ENCODE peak calls at places on chromosomes 7 and 10, in ten cellular contexts. T is HCEC 1CT; D is stimulated activated CD4-positive, alpha-beta T cell treated with anti-CD3 and anti-CD28 coated beads, Interleukin-2, amount 100 ng/mL, for 48 hours; L is HAP-1; F is caudate nucleus; Z is colonic mucosa; G is NCI-H748 treated with DMSO at 0.1 percent for 48 hours; H is hippocampal formation; J is Calu3; I is brain microvascular endothelial cell. W is an unnamed sample.

GRCh38 chr10:27745719-27746363 is at the start of gene MKX:
- DNase-seq in I (peak), G (no peak), T (no peak), H (no peak), L (no peak), J (peak), F (no peak), Z (peak), D (peak), W (peak)

GRCh38 chr7:121313220-121313792 is 15.5 kb upstream of the WNT16 start:
- DNase-seq in G (no peak), T (no peak), D (no peak), H (no peak), L (no peak), J (peak), Z (peak), I (no peak), F (no peak), W (no peak)

GRCh38 chr10:61628199-61628874 is 34.4 kb upstream of the CABCOCO1 start:
- DNase-seq in J (no peak), Z (no peak), I (no peak), G (no peak), F (no peak), D (no peak), T (peak), H (no peak), L (no peak), W (no peak)

GRCh38 chr10:82934429-82934828 is 1059.4 kb downstream of the NRG3 start:
- DNase-seq in G (no peak), F (no peak), I (no peak), Z (no peak), D (no peak), H (no peak), L (no peak), T (no peak), J (no peak), W (no peak)

GRCh38 chr7:157269341-157270059 is 67.3 kb upstream of the DNAJB6 start:
- DNase-seq in I (no peak), L (no peak), F (no peak), T (no peak), D (no peak), Z (no peak), J (no peak), G (no peak), H (no peak), W (no peak)

GRCh38 chr7:30510124-30511074 is 5.8 kb upstream of the GGCT start:
- DNase-seq in L (peak), J (peak), F (peak), Z (peak), T (peak), I (no peak), G (peak), H (no peak), D (no peak), W (no peak)

GRCh38 chr10:132806126-132807061 is 20.4 kb upstream of the NKX6-2 start:
- DNase-seq in G (no peak), T (no peak), I (no peak), L (peak), Z (no peak), D (no peak), J (no peak), H (no peak), F (no peak), W (peak)

GRCh38 chr7:111168182-111168581 is 77.3 kb downstream of the LRRN3 start:
- DNase-seq in I (peak), H (no peak), G (peak), J (no peak), T (no peak), Z (no peak), L (peak), D (no peak), F (no peak), W (no peak)

GRCh38 chr10:132508497-132509443 is 28.8 kb upstream of the INPP5A start:
- DNase-seq in J (no peak), T (no peak), Z (no peak), L (peak), I (no peak), G (no peak), H (no peak), D (no peak), F (peak), W (peak)

GRCh38 chr10:22931948-22932347 is 4.1 kb downstream of the ARMC3 start:
- DNase-seq in D (no peak), J (peak), T (peak), H (no peak), F (no peak), G (no peak), I (peak), L (no peak), Z (no peak), W (no peak)

GRCh38 chr7:129553861-129554530 is 51.7 kb downstream of the SMKR1 start:
- DNase-seq in I (peak), L (peak), G (peak), H (no peak), F (no peak), J (no peak), T (peak), D (peak), Z (no peak), W (no peak)

GRCh38 chr10:35063837-35064454 is 26.2 kb downstream of the CUL2 start:
- DNase-seq in H (no peak), D (no peak), G (no peak), J (no peak), Z (no peak), T (no peak), F (no peak), I (no peak), L (no peak), W (no peak)

W was measured in Peyer's patch.